ENCODE peak calls at places on chromosomes 5 and 9, in four cellular contexts. Q is AML-193, M is NCI-H1092, S is GM13977. O is an unnamed sample.

GRCh38 chr5:73370620-73371583 is 77.7 kb downstream of the FOXD1 start:
- DNase-seq in Q (no peak), S (no peak), M (no peak), O (no peak)

GRCh38 chr9:130885422-130886375 is 10.9 kb downstream of the QRFP start:
- DNase-seq in Q (no peak), S (no peak), M (no peak), O (no peak)

GRCh38 chr9:137138701-137139467 is at the start of gene GRIN1:
- DNase-seq in S (peak), M (no peak), Q (no peak), O (no peak)

GRCh38 chr5:75335486-75335885 is 1.5 kb upstream of the HMGCR start:
- DNase-seq in Q (no peak), M (no peak), S (no peak), O (no peak)

GRCh38 chr9:27599102-27599501 is 25.8 kb upstream of the C9orf72 start:
- DNase-seq in Q (peak), S (no peak), M (no peak), O (no peak)

GRCh38 chr5:93305984-93306383 is 275.0 kb downstream of the NR2F1-AS1 start:
- DNase-seq in S (no peak), Q (no peak), M (no peak), O (no peak)

GRCh38 chr5:96463106-96463505 is 30.1 kb upstream of the PCSK1 start:
- DNase-seq in S (no peak), M (peak), Q (no peak), O (peak)

GRCh38 chr5:124654418-124654817 is 92.0 kb downstream of the ZNF608 start:
- DNase-seq in M (no peak), Q (no peak), S (no peak), O (no peak)

GRCh38 chr9:116355153-116355827 is 201.7 kb downstream of the PAPPA start:
- DNase-seq in M (peak), Q (no peak), S (no peak), O (peak)

GRCh38 chr5:94745786-94746730 is 127.6 kb downstream of the SLF1 start:
- DNase-seq in M (no peak), Q (no peak), S (peak), O (no peak)

GRCh38 chr9:129944501-129945116 is 98.4 kb downstream of the FNBP1 start:
- DNase-seq in S (no peak), Q (peak), M (no peak), O (no peak)

GRCh38 chr5:112119527-112119926 is 299.6 kb downstream of the EPB41L4A start:
- DNase-seq in M (no peak), S (no peak), Q (peak), O (no peak)

GRCh38 chr5:160458971-160459800 is 37.5 kb downstream of the PTTG1 start:
- DNase-seq in Q (no peak), M (no peak), S (peak), O (no peak)

GRCh38 chr9:127722055-127722454 is 6.2 kb downstream of the TTC16 start:
- DNase-seq in Q (no peak), M (no peak), S (no peak), O (peak)

GRCh38 chr9:78297672-78297961 is 692 bp downstream of the PSAT1 start:
- DNase-seq in M (no peak), Q (no peak), S (no peak), O (no peak)

GRCh38 chr5:157327771-157328170 is 61.8 kb downstream of the CYFIP2 start:
- DNase-seq in M (no peak), Q (no peak), S (no peak), O (no peak)

GRCh38 chr9:26112724-26113123 is 434.5 kb upstream of the TUSC1 start:
- DNase-seq in S (no peak), Q (no peak), M (no peak), O (no peak)

GRCh38 chr5:175096469-175097185 is 347.4 kb downstream of the DRD1 start:
- DNase-seq in M (no peak), Q (no peak), S (no peak), O (no peak)

GRCh38 chr5:74257645-74258328 is 382.7 kb downstream of the ENC1 start:
- DNase-seq in Q (peak), S (no peak), M (no peak), O (no peak)

GRCh38 chr9:2623046-2623865 is 1.7 kb downstream of the VLDLR start:
- DNase-seq in S (no peak), M (peak), Q (peak), O (no peak)

GRCh38 chr5:100872409-100873190 is 30.5 kb downstream of the ST8SIA4 start:
- DNase-seq in M (no peak), Q (no peak), S (no peak), O (no peak)

GRCh38 chr5:97658116-97658900 is 475.3 kb upstream of the RIOK2 start:
- DNase-seq in Q (no peak), S (no peak), M (no peak), O (no peak)

GRCh38 chr5:124309241-124309977 is 437.0 kb downstream of the ZNF608 start:
- DNase-seq in S (no peak), Q (no peak), M (no peak), O (no peak)

GRCh38 chr5:149356391-149356790 is 1.5 kb upstream of the PCYOX1L start:
- DNase-seq in S (no peak), Q (no peak), M (no peak), O (no peak)

GRCh38 chr5:91312698-91313097 is 70.4 kb downstream of the ARRDC3 start:
- DNase-seq in M (no peak), S (no peak), Q (no peak), O (no peak)

GRCh38 chr9:23375511-23375910 is 450.5 kb downstream of the ELAVL2 start:
- DNase-seq in Q (no peak), M (no peak), S (no peak), O (no peak)

GRCh38 chr9:136499071-136499934 is 16.5 kb upstream of the SEC16A start:
- DNase-seq in M (no peak), S (no peak), Q (no peak), O (no peak)

GRCh38 chr5:164073013-164073535 is 567.7 kb downstream of the MAT2B start:
- DNase-seq in Q (no peak), M (no peak), S (no peak), O (no peak)

GRCh38 chr5:56516441-56516840 is 283.3 kb upstream of the ANKRD55 start:
- DNase-seq in S (no peak), Q (no peak), M (no peak), O (no peak)

GRCh38 chr5:15719784-15720183 is 219.8 kb downstream of the FBXL7 start:
- DNase-seq in Q (no peak), M (no peak), S (no peak), O (no peak)

GRCh38 chr5:65355301-65355700 is 126.4 kb downstream of the ADAMTS6 start:
- DNase-seq in Q (no peak), M (no peak), S (no peak), O (no peak)

GRCh38 chr5:128596071-128596470 is 58.0 kb upstream of the FBN2 start:
- DNase-seq in Q (no peak), M (no peak), S (no peak), O (no peak)

GRCh38 chr9:126617003-126617739 is 3.4 kb downstream of the LMX1B start:
- DNase-seq in Q (no peak), S (peak), M (no peak), O (no peak)